ENCODE peak calls at places on chromosomes 12 and 14, in six cellular contexts. One of them, this sample, is unnamed.

GRCh38 chr14:35213869-35214387 is 78.3 kb upstream of the PSMA6 start:
- DNase-seq in stimulated activated CD4-positive, alpha-beta T cell treated with anti-CD3 and anti-CD28 coated beads, Interleukin-1b, Interleukin-23, amount 100 ng/mL, for 48 hours: no peak
- DNase-seq in hypothalamus: no peak
- DNase-seq in activated T-cell treated with anti-CD3 and anti-CD28 coated beads, Interleukin-2, amount 50 U/mL, for 72 hours: no peak
- DNase-seq in AG08395: peak
- DNase-seq in SK-MEL-5: peak
- DNase-seq in this sample: no peak

GRCh38 chr12:57063991-57064725 is 14.2 kb upstream of the MYO1A start:
- DNase-seq in stimulated activated CD4-positive, alpha-beta T cell treated with anti-CD3 and anti-CD28 coated beads, Interleukin-1b, Interleukin-23, amount 100 ng/mL, for 48 hours: peak
- DNase-seq in hypothalamus: no peak
- DNase-seq in activated T-cell treated with anti-CD3 and anti-CD28 coated beads, Interleukin-2, amount 50 U/mL, for 72 hours: peak
- DNase-seq in AG08395: no peak
- DNase-seq in SK-MEL-5: no peak
- DNase-seq in this sample: no peak

GRCh38 chr12:49549735-49550710 is 11.2 kb downstream of the KCNH3 start:
- DNase-seq in stimulated activated CD4-positive, alpha-beta T cell treated with anti-CD3 and anti-CD28 coated beads, Interleukin-1b, Interleukin-23, amount 100 ng/mL, for 48 hours: no peak
- DNase-seq in hypothalamus: no peak
- DNase-seq in activated T-cell treated with anti-CD3 and anti-CD28 coated beads, Interleukin-2, amount 50 U/mL, for 72 hours: no peak
- DNase-seq in AG08395: no peak
- DNase-seq in SK-MEL-5: no peak
- DNase-seq in this sample: no peak

GRCh38 chr12:87365423-87365822 is 663.8 kb downstream of the C12orf50 start:
- DNase-seq in stimulated activated CD4-positive, alpha-beta T cell treated with anti-CD3 and anti-CD28 coated beads, Interleukin-1b, Interleukin-23, amount 100 ng/mL, for 48 hours: no peak
- DNase-seq in hypothalamus: no peak
- DNase-seq in activated T-cell treated with anti-CD3 and anti-CD28 coated beads, Interleukin-2, amount 50 U/mL, for 72 hours: no peak
- DNase-seq in AG08395: no peak
- DNase-seq in SK-MEL-5: no peak
- DNase-seq in this sample: no peak

GRCh38 chr12:124687695-124688301 is 120.4 kb upstream of the NCOR2 start:
- DNase-seq in stimulated activated CD4-positive, alpha-beta T cell treated with anti-CD3 and anti-CD28 coated beads, Interleukin-1b, Interleukin-23, amount 100 ng/mL, for 48 hours: no peak
- DNase-seq in hypothalamus: no peak
- DNase-seq in activated T-cell treated with anti-CD3 and anti-CD28 coated beads, Interleukin-2, amount 50 U/mL, for 72 hours: peak
- DNase-seq in AG08395: no peak
- DNase-seq in SK-MEL-5: no peak
- DNase-seq in this sample: no peak

GRCh38 chr12:106733660-106734059 is 40.8 kb upstream of the RIC8B start:
- DNase-seq in stimulated activated CD4-positive, alpha-beta T cell treated with anti-CD3 and anti-CD28 coated beads, Interleukin-1b, Interleukin-23, amount 100 ng/mL, for 48 hours: no peak
- DNase-seq in hypothalamus: no peak
- DNase-seq in activated T-cell treated with anti-CD3 and anti-CD28 coated beads, Interleukin-2, amount 50 U/mL, for 72 hours: no peak
- DNase-seq in AG08395: no peak
- DNase-seq in SK-MEL-5: no peak
- DNase-seq in this sample: no peak

GRCh38 chr14:103314496-103315277 is 19.4 kb upstream of the EIF5 start:
- DNase-seq in stimulated activated CD4-positive, alpha-beta T cell treated with anti-CD3 and anti-CD28 coated beads, Interleukin-1b, Interleukin-23, amount 100 ng/mL, for 48 hours: no peak
- DNase-seq in hypothalamus: no peak
- DNase-seq in activated T-cell treated with anti-CD3 and anti-CD28 coated beads, Interleukin-2, amount 50 U/mL, for 72 hours: no peak
- DNase-seq in AG08395: no peak
- DNase-seq in SK-MEL-5: no peak
- DNase-seq in this sample: no peak

GRCh38 chr14:51547260-51547659 is 104.5 kb upstream of the FRMD6 start:
- DNase-seq in stimulated activated CD4-positive, alpha-beta T cell treated with anti-CD3 and anti-CD28 coated beads, Interleukin-1b, Interleukin-23, amount 100 ng/mL, for 48 hours: no peak
- DNase-seq in hypothalamus: no peak
- DNase-seq in activated T-cell treated with anti-CD3 and anti-CD28 coated beads, Interleukin-2, amount 50 U/mL, for 72 hours: no peak
- DNase-seq in AG08395: peak
- DNase-seq in SK-MEL-5: peak
- DNase-seq in this sample: peak

GRCh38 chr14:92607702-92608429 is 94.3 kb downstream of the RIN3 start:
- DNase-seq in stimulated activated CD4-positive, alpha-beta T cell treated with anti-CD3 and anti-CD28 coated beads, Interleukin-1b, Interleukin-23, amount 100 ng/mL, for 48 hours: no peak
- DNase-seq in hypothalamus: no peak
- DNase-seq in activated T-cell treated with anti-CD3 and anti-CD28 coated beads, Interleukin-2, amount 50 U/mL, for 72 hours: no peak
- DNase-seq in AG08395: peak
- DNase-seq in SK-MEL-5: no peak
- DNase-seq in this sample: peak

GRCh38 chr14:79551591-79551990 is 659.7 kb downstream of the DIO2 start:
- DNase-seq in stimulated activated CD4-positive, alpha-beta T cell treated with anti-CD3 and anti-CD28 coated beads, Interleukin-1b, Interleukin-23, amount 100 ng/mL, for 48 hours: no peak
- DNase-seq in hypothalamus: no peak
- DNase-seq in activated T-cell treated with anti-CD3 and anti-CD28 coated beads, Interleukin-2, amount 50 U/mL, for 72 hours: no peak
- DNase-seq in AG08395: no peak
- DNase-seq in SK-MEL-5: no peak
- DNase-seq in this sample: no peak

GRCh38 chr12:32230607-32230982 is 123.9 kb downstream of the BICD1 start:
- DNase-seq in stimulated activated CD4-positive, alpha-beta T cell treated with anti-CD3 and anti-CD28 coated beads, Interleukin-1b, Interleukin-23, amount 100 ng/mL, for 48 hours: no peak
- DNase-seq in hypothalamus: no peak
- DNase-seq in activated T-cell treated with anti-CD3 and anti-CD28 coated beads, Interleukin-2, amount 50 U/mL, for 72 hours: no peak
- DNase-seq in AG08395: no peak
- DNase-seq in SK-MEL-5: no peak
- DNase-seq in this sample: no peak

GRCh38 chr12:117120787-117121186 is 21.6 kb upstream of the TESC start:
- DNase-seq in stimulated activated CD4-positive, alpha-beta T cell treated with anti-CD3 and anti-CD28 coated beads, Interleukin-1b, Interleukin-23, amount 100 ng/mL, for 48 hours: no peak
- DNase-seq in hypothalamus: no peak
- DNase-seq in activated T-cell treated with anti-CD3 and anti-CD28 coated beads, Interleukin-2, amount 50 U/mL, for 72 hours: no peak
- DNase-seq in AG08395: no peak
- DNase-seq in SK-MEL-5: no peak
- DNase-seq in this sample: no peak

GRCh38 chr12:106585862-106586534 is 3.2 kb downstream of the RFX4 start:
- DNase-seq in stimulated activated CD4-positive, alpha-beta T cell treated with anti-CD3 and anti-CD28 coated beads, Interleukin-1b, Interleukin-23, amount 100 ng/mL, for 48 hours: no peak
- DNase-seq in hypothalamus: no peak
- DNase-seq in activated T-cell treated with anti-CD3 and anti-CD28 coated beads, Interleukin-2, amount 50 U/mL, for 72 hours: no peak
- DNase-seq in AG08395: no peak
- DNase-seq in SK-MEL-5: no peak
- DNase-seq in this sample: no peak

GRCh38 chr12:128052777-128053176 is 214.2 kb upstream of the TMEM132C start:
- DNase-seq in stimulated activated CD4-positive, alpha-beta T cell treated with anti-CD3 and anti-CD28 coated beads, Interleukin-1b, Interleukin-23, amount 100 ng/mL, for 48 hours: no peak
- DNase-seq in hypothalamus: no peak
- DNase-seq in activated T-cell treated with anti-CD3 and anti-CD28 coated beads, Interleukin-2, amount 50 U/mL, for 72 hours: no peak
- DNase-seq in AG08395: no peak
- DNase-seq in SK-MEL-5: no peak
- DNase-seq in this sample: no peak

GRCh38 chr14:22266683-22267082 is 322.3 kb downstream of the DAD1 start:
- DNase-seq in stimulated activated CD4-positive, alpha-beta T cell treated with anti-CD3 and anti-CD28 coated beads, Interleukin-1b, Interleukin-23, amount 100 ng/mL, for 48 hours: no peak
- DNase-seq in hypothalamus: no peak
- DNase-seq in activated T-cell treated with anti-CD3 and anti-CD28 coated beads, Interleukin-2, amount 50 U/mL, for 72 hours: no peak
- DNase-seq in AG08395: no peak
- DNase-seq in SK-MEL-5: no peak
- DNase-seq in this sample: no peak

GRCh38 chr12:49054524-49054923 is 6.1 kb downstream of the KMT2D start:
- DNase-seq in stimulated activated CD4-positive, alpha-beta T cell treated with anti-CD3 and anti-CD28 coated beads, Interleukin-1b, Interleukin-23, amount 100 ng/mL, for 48 hours: no peak
- DNase-seq in hypothalamus: no peak
- DNase-seq in activated T-cell treated with anti-CD3 and anti-CD28 coated beads, Interleukin-2, amount 50 U/mL, for 72 hours: no peak
- DNase-seq in AG08395: no peak
- DNase-seq in SK-MEL-5: no peak
- DNase-seq in this sample: no peak

GRCh38 chr12:24835377-24835776 is 113.5 kb downstream of the BCAT1 start:
- DNase-seq in stimulated activated CD4-positive, alpha-beta T cell treated with anti-CD3 and anti-CD28 coated beads, Interleukin-1b, Interleukin-23, amount 100 ng/mL, for 48 hours: no peak
- DNase-seq in hypothalamus: no peak
- DNase-seq in activated T-cell treated with anti-CD3 and anti-CD28 coated beads, Interleukin-2, amount 50 U/mL, for 72 hours: no peak
- DNase-seq in AG08395: no peak
- DNase-seq in SK-MEL-5: no peak
- DNase-seq in this sample: no peak

GRCh38 chr12:93653079-93653478 is 24.1 kb upstream of the CRADD start:
- DNase-seq in stimulated activated CD4-positive, alpha-beta T cell treated with anti-CD3 and anti-CD28 coated beads, Interleukin-1b, Interleukin-23, amount 100 ng/mL, for 48 hours: no peak
- DNase-seq in hypothalamus: no peak
- DNase-seq in activated T-cell treated with anti-CD3 and anti-CD28 coated beads, Interleukin-2, amount 50 U/mL, for 72 hours: no peak
- DNase-seq in AG08395: no peak
- DNase-seq in SK-MEL-5: no peak
- DNase-seq in this sample: no peak

GRCh38 chr12:7289743-7290142 is 14.1 kb upstream of the ACSM4 start:
- DNase-seq in stimulated activated CD4-positive, alpha-beta T cell treated with anti-CD3 and anti-CD28 coated beads, Interleukin-1b, Interleukin-23, amount 100 ng/mL, for 48 hours: no peak
- DNase-seq in hypothalamus: no peak
- DNase-seq in activated T-cell treated with anti-CD3 and anti-CD28 coated beads, Interleukin-2, amount 50 U/mL, for 72 hours: no peak
- DNase-seq in AG08395: no peak
- DNase-seq in SK-MEL-5: no peak
- DNase-seq in this sample: no peak

GRCh38 chr12:61018571-61018970 is 1241.6 kb upstream of the USP15 start:
- DNase-seq in stimulated activated CD4-positive, alpha-beta T cell treated with anti-CD3 and anti-CD28 coated beads, Interleukin-1b, Interleukin-23, amount 100 ng/mL, for 48 hours: no peak
- DNase-seq in hypothalamus: no peak
- DNase-seq in activated T-cell treated with anti-CD3 and anti-CD28 coated beads, Interleukin-2, amount 50 U/mL, for 72 hours: no peak
- DNase-seq in AG08395: no peak
- DNase-seq in SK-MEL-5: no peak
- DNase-seq in this sample: no peak

GRCh38 chr14:59415836-59416620 is 49.2 kb downstream of the GPR135 start:
- DNase-seq in stimulated activated CD4-positive, alpha-beta T cell treated with anti-CD3 and anti-CD28 coated beads, Interleukin-1b, Interleukin-23, amount 100 ng/mL, for 48 hours: no peak
- DNase-seq in hypothalamus: no peak
- DNase-seq in activated T-cell treated with anti-CD3 and anti-CD28 coated beads, Interleukin-2, amount 50 U/mL, for 72 hours: no peak
- DNase-seq in AG08395: no peak
- DNase-seq in SK-MEL-5: no peak
- DNase-seq in this sample: no peak

GRCh38 chr14:71650187-71650586 is 282.0 kb upstream of the RGS6 start:
- DNase-seq in stimulated activated CD4-positive, alpha-beta T cell treated with anti-CD3 and anti-CD28 coated beads, Interleukin-1b, Interleukin-23, amount 100 ng/mL, for 48 hours: no peak
- DNase-seq in hypothalamus: no peak
- DNase-seq in activated T-cell treated with anti-CD3 and anti-CD28 coated beads, Interleukin-2, amount 50 U/mL, for 72 hours: no peak
- DNase-seq in AG08395: no peak
- DNase-seq in SK-MEL-5: no peak
- DNase-seq in this sample: no peak

GRCh38 chr12:56255671-56256070 is 2.5 kb downstream of the ANKRD52 start:
- DNase-seq in stimulated activated CD4-positive, alpha-beta T cell treated with anti-CD3 and anti-CD28 coated beads, Interleukin-1b, Interleukin-23, amount 100 ng/mL, for 48 hours: no peak
- DNase-seq in hypothalamus: no peak
- DNase-seq in activated T-cell treated with anti-CD3 and anti-CD28 coated beads, Interleukin-2, amount 50 U/mL, for 72 hours: no peak
- DNase-seq in AG08395: no peak
- DNase-seq in SK-MEL-5: no peak
- DNase-seq in this sample: no peak

GRCh38 chr14:105307052-105307727 is 6.4 kb upstream of the BRF1 start:
- DNase-seq in stimulated activated CD4-positive, alpha-beta T cell treated with anti-CD3 and anti-CD28 coated beads, Interleukin-1b, Interleukin-23, amount 100 ng/mL, for 48 hours: no peak
- DNase-seq in hypothalamus: no peak
- DNase-seq in activated T-cell treated with anti-CD3 and anti-CD28 coated beads, Interleukin-2, amount 50 U/mL, for 72 hours: no peak
- DNase-seq in AG08395: no peak
- DNase-seq in SK-MEL-5: no peak
- DNase-seq in this sample: no peak

GRCh38 chr14:64178814-64179213 is 115.4 kb downstream of the ESR2 start:
- DNase-seq in stimulated activated CD4-positive, alpha-beta T cell treated with anti-CD3 and anti-CD28 coated beads, Interleukin-1b, Interleukin-23, amount 100 ng/mL, for 48 hours: no peak
- DNase-seq in hypothalamus: no peak
- DNase-seq in activated T-cell treated with anti-CD3 and anti-CD28 coated beads, Interleukin-2, amount 50 U/mL, for 72 hours: no peak
- DNase-seq in AG08395: no peak
- DNase-seq in SK-MEL-5: no peak
- DNase-seq in this sample: no peak

GRCh38 chr12:89721291-89721987 is 12.8 kb upstream of the ATP2B1 start:
- DNase-seq in stimulated activated CD4-positive, alpha-beta T cell treated with anti-CD3 and anti-CD28 coated beads, Interleukin-1b, Interleukin-23, amount 100 ng/mL, for 48 hours: no peak
- DNase-seq in hypothalamus: no peak
- DNase-seq in activated T-cell treated with anti-CD3 and anti-CD28 coated beads, Interleukin-2, amount 50 U/mL, for 72 hours: no peak
- DNase-seq in AG08395: no peak
- DNase-seq in SK-MEL-5: no peak
- DNase-seq in this sample: no peak

GRCh38 chr12:59401862-59402261 is 194.0 kb upstream of the SLC16A7 start:
- DNase-seq in stimulated activated CD4-positive, alpha-beta T cell treated with anti-CD3 and anti-CD28 coated beads, Interleukin-1b, Interleukin-23, amount 100 ng/mL, for 48 hours: no peak
- DNase-seq in hypothalamus: no peak
- DNase-seq in activated T-cell treated with anti-CD3 and anti-CD28 coated beads, Interleukin-2, amount 50 U/mL, for 72 hours: no peak
- DNase-seq in AG08395: no peak
- DNase-seq in SK-MEL-5: peak
- DNase-seq in this sample: no peak

GRCh38 chr14:105314287-105315185 is at the start of gene PACS2:
- DNase-seq in stimulated activated CD4-positive, alpha-beta T cell treated with anti-CD3 and anti-CD28 coated beads, Interleukin-1b, Interleukin-23, amount 100 ng/mL, for 48 hours: peak
- DNase-seq in hypothalamus: no peak
- DNase-seq in activated T-cell treated with anti-CD3 and anti-CD28 coated beads, Interleukin-2, amount 50 U/mL, for 72 hours: peak
- DNase-seq in AG08395: peak
- DNase-seq in SK-MEL-5: peak
- DNase-seq in this sample: peak

GRCh38 chr14:50875359-50876090 is 3.7 kb downstream of the ABHD12B start:
- DNase-seq in stimulated activated CD4-positive, alpha-beta T cell treated with anti-CD3 and anti-CD28 coated beads, Interleukin-1b, Interleukin-23, amount 100 ng/mL, for 48 hours: peak
- DNase-seq in hypothalamus: no peak
- DNase-seq in activated T-cell treated with anti-CD3 and anti-CD28 coated beads, Interleukin-2, amount 50 U/mL, for 72 hours: peak
- DNase-seq in AG08395: peak
- DNase-seq in SK-MEL-5: no peak
- DNase-seq in this sample: no peak

GRCh38 chr12:106123110-106123509 is 15.6 kb downstream of the NUAK1 start:
- DNase-seq in stimulated activated CD4-positive, alpha-beta T cell treated with anti-CD3 and anti-CD28 coated beads, Interleukin-1b, Interleukin-23, amount 100 ng/mL, for 48 hours: no peak
- DNase-seq in hypothalamus: no peak
- DNase-seq in activated T-cell treated with anti-CD3 and anti-CD28 coated beads, Interleukin-2, amount 50 U/mL, for 72 hours: no peak
- DNase-seq in AG08395: no peak
- DNase-seq in SK-MEL-5: no peak
- DNase-seq in this sample: no peak

GRCh38 chr12:10695852-10696251 is 22.0 kb upstream of the STYK1 start:
- DNase-seq in stimulated activated CD4-positive, alpha-beta T cell treated with anti-CD3 and anti-CD28 coated beads, Interleukin-1b, Interleukin-23, amount 100 ng/mL, for 48 hours: no peak
- DNase-seq in hypothalamus: no peak
- DNase-seq in activated T-cell treated with anti-CD3 and anti-CD28 coated beads, Interleukin-2, amount 50 U/mL, for 72 hours: no peak
- DNase-seq in AG08395: no peak
- DNase-seq in SK-MEL-5: no peak
- DNase-seq in this sample: no peak

GRCh38 chr12:47878918-47879481 is 25.8 kb downstream of the VDR start:
- DNase-seq in stimulated activated CD4-positive, alpha-beta T cell treated with anti-CD3 and anti-CD28 coated beads, Interleukin-1b, Interleukin-23, amount 100 ng/mL, for 48 hours: no peak
- DNase-seq in hypothalamus: no peak
- DNase-seq in activated T-cell treated with anti-CD3 and anti-CD28 coated beads, Interleukin-2, amount 50 U/mL, for 72 hours: no peak
- DNase-seq in AG08395: no peak
- DNase-seq in SK-MEL-5: no peak
- DNase-seq in this sample: no peak

GRCh38 chr12:123034865-123035264 is 54.4 kb downstream of the ARL6IP4 start:
- DNase-seq in stimulated activated CD4-positive, alpha-beta T cell treated with anti-CD3 and anti-CD28 coated beads, Interleukin-1b, Interleukin-23, amount 100 ng/mL, for 48 hours: peak
- DNase-seq in hypothalamus: no peak
- DNase-seq in activated T-cell treated with anti-CD3 and anti-CD28 coated beads, Interleukin-2, amount 50 U/mL, for 72 hours: no peak
- DNase-seq in AG08395: peak
- DNase-seq in SK-MEL-5: no peak
- DNase-seq in this sample: no peak

GRCh38 chr12:19125325-19125724 is 4.2 kb upstream of the PLEKHA5 start:
- DNase-seq in stimulated activated CD4-positive, alpha-beta T cell treated with anti-CD3 and anti-CD28 coated beads, Interleukin-1b, Interleukin-23, amount 100 ng/mL, for 48 hours: no peak
- DNase-seq in hypothalamus: no peak
- DNase-seq in activated T-cell treated with anti-CD3 and anti-CD28 coated beads, Interleukin-2, amount 50 U/mL, for 72 hours: no peak
- DNase-seq in AG08395: peak
- DNase-seq in SK-MEL-5: no peak
- DNase-seq in this sample: no peak

GRCh38 chr14:79924583-79924982 is 286.7 kb downstream of the DIO2 start:
- DNase-seq in stimulated activated CD4-positive, alpha-beta T cell treated with anti-CD3 and anti-CD28 coated beads, Interleukin-1b, Interleukin-23, amount 100 ng/mL, for 48 hours: no peak
- DNase-seq in hypothalamus: no peak
- DNase-seq in activated T-cell treated with anti-CD3 and anti-CD28 coated beads, Interleukin-2, amount 50 U/mL, for 72 hours: no peak
- DNase-seq in AG08395: no peak
- DNase-seq in SK-MEL-5: no peak
- DNase-seq in this sample: no peak

GRCh38 chr14:24806061-24806678 is 172.2 kb upstream of the GZMB start:
- DNase-seq in stimulated activated CD4-positive, alpha-beta T cell treated with anti-CD3 and anti-CD28 coated beads, Interleukin-1b, Interleukin-23, amount 100 ng/mL, for 48 hours: peak
- DNase-seq in hypothalamus: no peak
- DNase-seq in activated T-cell treated with anti-CD3 and anti-CD28 coated beads, Interleukin-2, amount 50 U/mL, for 72 hours: peak
- DNase-seq in AG08395: peak
- DNase-seq in SK-MEL-5: peak
- DNase-seq in this sample: peak